ENCODE peak calls at places on chromosomes 6 and 20, in seven cellular contexts. Y, C, A, P, T, K and H are unnamed samples.

GRCh38 chr20:5991623-5992441 is 41.4 kb downstream of the MCM8 start:
- DNase-seq in T (no peak), A (no peak), C (peak; percentile 67), Y (peak; percentile 43), P (no peak), K (no peak), H (peak; percentile 72)

GRCh38 chr6:6825153-6825847 is 236.8 kb downstream of the LY86 start:
- DNase-seq in K (no peak), A (no peak), P (no peak), T (peak; percentile 87), Y (no peak), C (no peak), H (peak; percentile 72)

GRCh38 chr20:16069416-16070010 is 503.7 kb downstream of the KIF16B start:
- DNase-seq in C (no peak), K (no peak), Y (no peak), P (peak; percentile 30), A (no peak), T (no peak), H (no peak)

GRCh38 chr6:121733216-121733615 is 297.8 kb downstream of the GJA1 start:
- DNase-seq in K (no peak), Y (no peak), P (no peak), T (no peak), A (no peak), C (no peak), H (no peak)

GRCh38 chr6:156866181-156866862 is 89.1 kb downstream of the ARID1B start:
- DNase-seq in P (peak; percentile 67), Y (peak; percentile 26), K (no peak), A (no peak), C (no peak), T (no peak), H (peak; percentile 61)

GRCh38 chr6:147615659-147616456 is 107.4 kb downstream of the SAMD5 start:
- DNase-seq in C (no peak), T (no peak), A (no peak), K (no peak), Y (no peak), P (no peak), H (no peak)

GRCh38 chr6:82072113-82072512 is 175.4 kb downstream of the IBTK start:
- DNase-seq in P (no peak), C (peak; percentile 25), K (no peak), T (no peak), A (no peak), Y (no peak), H (no peak)

GRCh38 chr6:169782966-169783760 is 31.7 kb downstream of the ERMARD start:
- DNase-seq in T (no peak), A (no peak), Y (no peak), K (no peak), C (peak; percentile 25), P (no peak), H (no peak)

GRCh38 chr6:14917101-14917500 is 328.8 kb upstream of the JARID2 start:
- DNase-seq in K (no peak), A (no peak), T (no peak), P (no peak), Y (no peak), C (peak; percentile 50), H (peak; percentile 71)

GRCh38 chr6:9789201-9789600 is 625.7 kb downstream of the TFAP2A start:
- DNase-seq in K (peak; percentile 27), P (no peak), C (peak; percentile 70), A (no peak), T (no peak), Y (no peak), H (no peak)

GRCh38 chr6:120405947-120406346 is 928.3 kb downstream of the TBC1D32 start:
- DNase-seq in C (no peak), P (no peak), T (no peak), A (peak; percentile 13), Y (no peak), K (peak; percentile 85), H (peak; percentile 33)
- TF ChIP-seq EZH2 in C (no peak), P (no peak), T (no peak), A (no peak), Y (no peak), K (no peak), H (no peak)

GRCh38 chr6:4974962-4975361 is 28.9 kb downstream of the RPP40 start:
- DNase-seq in C (no peak), K (no peak), T (no peak), A (no peak), Y (no peak), P (no peak), H (no peak)
- H3K9me2 ChIP-seq in C (no peaks in the 10 kb centered on the region), K (peaks cover 6% of the 10 kb centered on the region), T (no peaks in the 10 kb centered on the region), A (no peaks in the 10 kb centered on the region), Y (no peaks in the 10 kb centered on the region), P (no peaks in the 10 kb centered on the region), H (no peaks in the 10 kb centered on the region)

GRCh38 chr6:107941199-107941598 is 16.8 kb downstream of the SEC63 start:
- DNase-seq in A (no peak), Y (no peak), P (no peak), K (no peak), C (no peak), T (no peak), H (no peak)
- TF ChIP-seq EZH2 in A (no peak), Y (no peak), P (no peak), K (no peak), C (no peak), T (no peak), H (no peak)

GRCh38 chr20:48791014-48791413 is 36.8 kb downstream of the PREX1 start:
- DNase-seq in K (no peak), A (no peak), P (no peak), T (peak; percentile 25), Y (no peak), C (peak; percentile 24), H (peak; percentile 53)
- H3K9me2 ChIP-seq in K (no peaks in the 10 kb centered on the region), A (no peaks in the 10 kb centered on the region), P (no peaks in the 10 kb centered on the region), T (no peaks in the 10 kb centered on the region), Y (no peaks in the 10 kb centered on the region), C (no peaks in the 10 kb centered on the region), H (no peaks in the 10 kb centered on the region)

GRCh38 chr20:21395039-21395665 is 2.2 kb downstream of the NKX2-4 start:
- DNase-seq in T (no peak), A (no peak), C (no peak), Y (no peak), P (no peak), K (no peak), H (no peak)
- TF ChIP-seq EZH2 in T (no peak), A (no peak), C (peak; percentile 95), Y (no peak), P (no peak), K (no peak), H (no peak)